ENCODE peak calls at places on chromosomes 1 and 21, in four cellular contexts. X, L, Z and Y are unnamed samples.
A peak's percentile ranks its signal among the peaks of the same experiment; 100 is the strongest.

GRCh38 chr1:29577512-29577911 is 341.2 kb downstream of the PTPRU start:
- DNase-seq in L (no peak), X (no peak), Z (no peak), Y (no peak)

GRCh38 chr1:22018583-22019559 is 17.4 kb downstream of the CELA3A start:
- DNase-seq in Z (peak; percentile 29), L (peak; percentile 64), X (peak; percentile 93), Y (peak; percentile 68)

GRCh38 chr1:18907021-18907913 is 4.9 kb upstream of the ALDH4A1 start:
- DNase-seq in X (peak; percentile 71), Z (peak; percentile 38), L (peak; percentile 73), Y (peak; percentile 59)

GRCh38 chr1:93681095-93681548 is 515 bp downstream of the BCAR3 start:
- DNase-seq in L (peak; percentile 49), Z (no peak), X (no peak), Y (no peak)

GRCh38 chr1:80582980-80583379 is 1217.8 kb upstream of the ADGRL2 start:
- DNase-seq in X (no peak), L (no peak), Z (no peak), Y (no peak)

GRCh38 chr1:41866285-41866684 is 52.4 kb downstream of the HIVEP3 start:
- DNase-seq in X (no peak), L (no peak), Z (no peak), Y (no peak)

GRCh38 chr1:153510984-153511410 is 24.8 kb downstream of the S100A6 start:
- DNase-seq in X (peak; percentile 88), L (peak; percentile 87), Z (peak; percentile 72), Y (peak; percentile 90)

GRCh38 chr1:204128964-204129896 is 22.6 kb downstream of the ETNK2 start:
- DNase-seq in Z (peak; percentile 56), X (peak; percentile 87), L (peak; percentile 85), Y (peak; percentile 74)

GRCh38 chr1:12186277-12186985 is 19.6 kb downstream of the TNFRSF1B start:
- DNase-seq in X (no peak), L (no peak), Z (no peak), Y (no peak)

GRCh38 chr1:221840511-221841243 is 98.8 kb upstream of the DUSP10 start:
- DNase-seq in Z (no peak), X (peak; percentile 53), L (no peak), Y (no peak)

GRCh38 chr1:81547261-81547911 is 253.3 kb upstream of the ADGRL2 start:
- DNase-seq in L (no peak), X (no peak), Z (no peak), Y (no peak)

GRCh38 chr1:12284486-12284885 is 54.7 kb downstream of the VPS13D start:
- DNase-seq in L (no peak), X (no peak), Z (no peak), Y (no peak)

GRCh38 chr1:48644950-48645605 is 131.6 kb downstream of the BEND5 start:
- DNase-seq in X (no peak), L (no peak), Z (no peak), Y (no peak)

GRCh38 chr1:61397915-61398314 is 315.6 kb downstream of the NFIA start:
- DNase-seq in X (no peak), L (no peak), Z (no peak), Y (no peak)

GRCh38 chr1:222618880-222619321 is 1.0 kb downstream of the MIA3 start:
- DNase-seq in Z (no peak), L (no peak), X (peak; percentile 70), Y (peak; percentile 40)

GRCh38 chr21:38389891-38390290 is 108.4 kb downstream of the ERG start:
- DNase-seq in Z (no peak), X (no peak), L (no peak), Y (no peak)

GRCh38 chr1:204348722-204349121 is 11.0 kb downstream of the PLEKHA6 start:
- DNase-seq in X (peak; percentile 87), L (peak; percentile 60), Z (no peak), Y (peak; percentile 65)

GRCh38 chr1:240385985-240386978 is 225.7 kb downstream of the GREM2 start:
- DNase-seq in L (no peak), X (peak; percentile 94), Z (no peak), Y (no peak)

GRCh38 chr1:3069491-3070303 is 694 bp downstream of the PRDM16 start:
- DNase-seq in Z (no peak), L (peak; percentile 55), X (peak; percentile 60), Y (peak; percentile 43)

GRCh38 chr1:228145498-228146425 is 4.0 kb upstream of the GJC2 start:
- DNase-seq in X (no peak), Z (no peak), L (no peak), Y (no peak)

GRCh38 chr1:7703321-7704213 is 67.5 kb upstream of the VAMP3 start:
- DNase-seq in Z (peak; percentile 10), L (no peak), X (no peak), Y (no peak)

GRCh38 chr21:30138483-30138882 is 28.1 kb downstream of the CLDN17 start:
- DNase-seq in Z (no peak), L (no peak), X (no peak), Y (no peak)

GRCh38 chr21:36699546-36700294 is 805 bp downstream of the SIM2 start:
- DNase-seq in Z (no peak), L (no peak), X (peak; percentile 28), Y (no peak)

GRCh38 chr1:59116920-59117542 is 179.9 kb upstream of the FGGY start:
- DNase-seq in Z (no peak), L (no peak), X (peak; percentile 75), Y (peak; percentile 62)

GRCh38 chr1:236419502-236419901 is 25.4 kb downstream of the EDARADD start:
- DNase-seq in L (no peak), X (no peak), Z (no peak), Y (no peak)

GRCh38 chr1:21818661-21819060 is 6.6 kb downstream of the LDLRAD2 start:
- DNase-seq in Z (no peak), L (peak; percentile 60), X (peak; percentile 65), Y (no peak)

GRCh38 chr1:227234998-227235405 is 83.3 kb downstream of the CDC42BPA start:
- DNase-seq in Z (no peak), X (peak; percentile 65), L (no peak), Y (peak; percentile 56)

GRCh38 chr1:150066838-150067183 is 765 bp upstream of the VPS45 start:
- DNase-seq in Z (peak; percentile 13), X (no peak), L (peak; percentile 61), Y (no peak)

GRCh38 chr1:42319128-42319851 is 15.7 kb downstream of the FOXJ3 start:
- DNase-seq in L (no peak), X (peak; percentile 82), Z (no peak), Y (no peak)

GRCh38 chr1:208258277-208258676 is 14.1 kb upstream of the PLXNA2 start:
- DNase-seq in L (no peak), Z (no peak), X (no peak), Y (no peak)

GRCh38 chr1:179087665-179088064 is 5.8 kb downstream of the TOR3A start:
- DNase-seq in Z (no peak), X (peak; percentile 23), L (no peak), Y (no peak)

GRCh38 chr1:12453400-12454343 is 164.3 kb downstream of the DHRS3 start:
- DNase-seq in X (peak; percentile 19), Z (no peak), L (no peak), Y (peak; percentile 31)

GRCh38 chr21:45581322-45581712 is 39.1 kb upstream of the SLC19A1 start:
- DNase-seq in Z (no peak), L (peak; percentile 37), X (no peak), Y (peak; percentile 37)

DNA sequence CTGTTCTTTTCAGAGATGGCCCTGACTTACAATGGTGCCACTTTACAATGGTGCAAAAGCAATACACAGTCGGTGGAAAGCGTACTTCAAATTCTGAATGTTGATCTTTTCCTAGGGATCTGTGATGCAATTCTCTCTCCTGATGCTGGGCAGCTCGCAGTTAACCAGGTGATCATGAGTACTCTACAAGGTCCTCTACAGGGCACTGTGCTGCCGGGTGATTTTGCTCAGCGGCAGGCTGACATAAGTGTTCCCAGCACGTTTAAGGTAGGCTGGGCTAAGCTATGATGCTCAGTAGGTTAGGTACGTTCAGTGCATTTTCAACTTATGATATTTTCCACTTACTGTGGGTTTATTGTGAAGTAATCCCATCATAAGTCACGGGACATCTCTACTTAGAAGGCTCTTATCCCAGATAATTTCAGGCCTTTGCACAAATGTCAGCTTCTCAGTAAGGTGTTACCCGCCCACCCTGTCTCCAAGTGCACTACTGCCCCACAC is 126.5 kb downstream of the KCNN3 start:
- DNase-seq in X (no peak), Z (no peak), L (peak; percentile 72), Y (no peak)
- H3K4me1 ChIP-seq in X (peaks cover 27% of the 10 kb centered on the region), Z (peaks cover 46% of the 10 kb centered on the region), L (peaks cover 18% of the 10 kb centered on the region), Y (no peaks in the 10 kb centered on the region)

GRCh38 chr1:54339126-54339525 is 67.1 kb downstream of the SSBP3 start:
- DNase-seq in X (no peak), L (no peak), Z (no peak), Y (no peak)

GRCh38 chr1:54340876-54341275 is 65.3 kb downstream of the SSBP3 start:
- DNase-seq in X (no peak), Z (no peak), L (no peak), Y (no peak)

GRCh38 chr1:54341763-54342162 is 64.4 kb downstream of the SSBP3 start:
- DNase-seq in Z (no peak), X (no peak), L (no peak), Y (no peak)

GRCh38 chr1:54342306-54342705 is 63.9 kb downstream of the SSBP3 start:
- DNase-seq in L (no peak), X (no peak), Z (no peak), Y (no peak)

DNA sequence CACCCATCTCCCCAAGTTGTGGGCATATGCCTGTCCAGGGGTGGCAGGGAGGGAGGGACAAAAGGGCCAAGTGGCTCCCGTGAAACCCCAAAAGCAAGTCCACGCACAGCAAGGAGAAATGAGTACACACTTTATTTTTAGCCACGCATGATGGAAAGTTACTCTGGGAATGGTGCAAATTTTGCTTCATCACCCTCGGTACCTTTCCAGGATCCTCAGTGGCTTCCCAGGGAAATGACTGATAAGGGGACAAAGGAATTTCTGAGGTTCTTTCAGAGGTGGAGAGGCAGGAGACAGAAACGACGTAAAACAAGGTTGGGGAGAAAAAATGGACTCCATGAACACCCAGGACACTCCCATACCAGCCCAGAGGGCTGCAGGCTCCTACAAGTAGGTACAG is 65.8 kb downstream of the SSBP3 start:
- DNase-seq in L (no peak), X (no peak), Z (no peak), Y (no peak)
- H3K27ac ChIP-seq in L (no peak overlapping the region), X (no peak overlapping the region), Z (no peak overlapping the region), Y (no peak overlapping the region)

DNA sequence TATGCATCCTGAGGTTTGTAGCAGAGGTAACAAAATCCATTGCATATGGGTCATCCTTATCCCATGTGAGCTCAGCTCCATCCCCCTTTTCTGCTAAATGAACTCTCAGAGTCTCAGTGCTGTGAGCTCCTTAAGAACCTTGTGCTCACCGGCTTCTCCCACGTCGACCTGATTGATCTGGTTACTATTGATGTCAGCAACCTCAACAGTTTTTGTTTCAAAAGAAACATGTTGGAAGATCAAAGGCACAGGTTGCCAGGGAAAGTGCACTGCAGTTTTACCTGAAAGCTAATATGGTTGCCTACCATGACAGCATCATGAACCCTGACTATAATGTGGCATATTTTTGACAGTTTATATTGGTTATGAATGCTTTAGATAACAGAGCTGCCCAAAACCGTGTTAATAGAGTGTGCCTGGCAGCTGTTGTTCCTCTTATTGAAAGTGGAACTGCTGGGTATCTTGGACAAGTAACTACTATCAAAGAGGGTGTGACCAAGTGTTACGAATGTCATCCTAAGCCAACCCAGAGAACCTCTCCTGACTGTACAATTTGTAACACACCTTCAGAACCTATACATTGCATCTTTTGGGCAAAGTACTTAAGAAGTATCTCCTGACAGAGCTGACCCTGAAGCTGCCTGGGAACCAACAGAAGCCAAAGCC is 131.5 kb downstream of the HS2ST1 start:
- DNase-seq in L (no peak), X (peak; percentile 6), Z (no peak), Y (no peak)
- H3K4me3 ChIP-seq in L (no peak overlapping the region), X (no peak overlapping the region), Z (no peak overlapping the region), Y (no peak overlapping the region)

GRCh38 chr1:94927405-94928175 is 680 bp upstream of the CNN3 start:
- DNase-seq in X (peak; percentile 61), L (peak; percentile 67), Z (no peak), Y (peak; percentile 57)
- H3K4me1 ChIP-seq in X (peaks cover 21% of the 10 kb centered on the region), L (peaks cover 62% of the 10 kb centered on the region), Z (no peaks in the 10 kb centered on the region), Y (peaks cover 58% of the 10 kb centered on the region)